ENCODE peak calls at places on chromosomes 16 and 17, in five cellular contexts. F is HepG2, T is H1, Y is GM12878, V is HCT116. R is an unnamed sample.

GRCh38 chr16:57377080-57377841 is 5.0 kb downstream of the CX3CL1 start:
- DNase-seq in F (peak), T (no peak), Y (peak), V (no peak), R (no peak)

GRCh38 chr16:89039756-89040155 is 53.9 kb upstream of the ACSF3 start:
- DNase-seq in F (no peak), T (no peak), Y (no peak), V (no peak), R (no peak)

GRCh38 chr17:40963838-40964237 is 2.9 kb downstream of the KRT39 start:
- DNase-seq in F (no peak), T (no peak), Y (no peak), V (no peak), R (peak)

GRCh38 chr17:77571141-77571540 is 387.4 kb upstream of the TNRC6C start:
- DNase-seq in F (no peak), T (no peak), Y (no peak), V (no peak), R (no peak)

GRCh38 chr16:2778692-2778958 is 1.5 kb upstream of the ELOB start:
- DNase-seq in F (no peak), T (no peak), Y (no peak), V (no peak), R (no peak)

GRCh38 chr16:67213197-67214019 is 13.5 kb upstream of the TMEM208 start:
- DNase-seq in F (no peak), T (no peak), Y (no peak), V (no peak), R (no peak)

GRCh38 chr17:4940625-4941021 is 555 bp downstream of the RNF167 start:
- DNase-seq in F (no peak), T (no peak), Y (no peak), V (no peak), R (no peak)

GRCh38 chr17:80786470-80786869 is 205.2 kb upstream of the CHMP6 start:
- DNase-seq in F (no peak), T (no peak), Y (no peak), V (no peak), R (no peak)

GRCh38 chr17:81303385-81303784 is 8.3 kb upstream of the SLC38A10 start:
- DNase-seq in F (no peak), T (no peak), Y (no peak), V (no peak), R (no peak)

GRCh38 chr16:3698941-3699340 is 18.4 kb downstream of the TRAP1 start:
- DNase-seq in F (no peak), T (no peak), Y (no peak), V (no peak), R (no peak)

GRCh38 chr16:57755061-57755684 is 19.6 kb downstream of the KATNB1 start:
- DNase-seq in F (no peak), T (no peak), Y (no peak), V (no peak), R (no peak)

GRCh38 chr16:2029350-2029749 is 2.6 kb downstream of the NHERF2 start:
- DNase-seq in F (no peak), T (no peak), Y (no peak), V (no peak), R (no peak)

GRCh38 chr17:21817791-21818364 is 125.6 kb downstream of the KCNJ18 start:
- DNase-seq in F (no peak), T (no peak), Y (no peak), V (no peak), R (no peak)

GRCh38 chr17:68296217-68297140 is 5.2 kb downstream of the ARSG start:
- DNase-seq in F (no peak), T (no peak), Y (no peak), V (no peak), R (no peak)

GRCh38 chr17:28610372-28610771 is 3.6 kb downstream of the RSKR start:
- DNase-seq in F (no peak), T (no peak), Y (no peak), V (no peak), R (no peak)

GRCh38 chr17:28612531-28612930 is 1.5 kb downstream of the RSKR start:
- DNase-seq in F (no peak), T (no peak), Y (no peak), V (no peak), R (no peak)

GRCh38 chr17:28615260-28615940 is 1.4 kb upstream of the RSKR start:
- DNase-seq in F (no peak), T (no peak), Y (no peak), V (no peak), R (no peak)

GRCh38 chr17:28613916-28614315 is at the start of gene RSKR:
- DNase-seq in F (no peak), T (no peak), Y (no peak), V (no peak), R (no peak)

GRCh38 chr17:28612936-28613872 is 781 bp downstream of the RSKR start:
- DNase-seq in F (peak), T (no peak), Y (no peak), V (no peak), R (peak)
- TF ChIP-seq SRF in F (no peak), T (no peak), Y (no peak), V (no peak), R (no peak)

GRCh38 chr17:31394544-31394943 is 3.1 kb downstream of the RAB11FIP4 start:
- DNase-seq in F (peak), T (peak), Y (no peak), V (no peak), R (peak)
- TF ChIP-seq SP1 in F (no peak), T (no peak), Y (no peak), V (no peak), R (no peak)

GRCh38 chr17:74123866-74124265 is 79.6 kb upstream of the RPL38 start:
- DNase-seq in F (no peak), T (no peak), Y (no peak), V (no peak), R (no peak)

GRCh38 chr17:74126179-74126900 is 77.1 kb upstream of the RPL38 start:
- DNase-seq in F (no peak), T (no peak), Y (no peak), V (no peak), R (no peak)

GRCh38 chr17:74128456-74128855 is 75.0 kb upstream of the RPL38 start:
- DNase-seq in F (no peak), T (no peak), Y (no peak), V (no peak), R (no peak)

GRCh38 chr17:74125160-74125559 is 78.3 kb upstream of the RPL38 start:
- DNase-seq in F (no peak), T (no peak), Y (no peak), V (no peak), R (no peak)

DNA sequence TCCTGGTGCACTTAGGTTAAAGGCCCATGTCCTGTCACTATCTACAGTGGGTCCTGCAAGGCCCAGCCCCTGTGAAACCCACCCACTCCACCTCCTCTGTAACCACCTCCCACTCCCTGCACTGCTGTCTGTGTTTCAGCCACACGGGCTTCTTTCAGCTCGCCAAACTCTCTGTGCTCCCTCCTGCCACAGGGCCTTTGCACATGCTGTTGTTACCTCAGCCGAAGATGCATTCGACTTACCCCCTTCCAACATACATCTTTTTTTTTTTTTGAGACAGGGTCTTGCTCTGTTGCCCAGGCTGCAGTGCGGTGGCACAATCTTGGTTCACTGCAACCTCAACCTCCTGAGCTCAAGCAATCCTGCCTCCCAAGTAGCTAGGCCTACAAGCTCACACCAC is 76.5 kb upstream of the RPL38 start:
- DNase-seq in F (no peak), T (no peak), Y (no peak), V (no peak), R (no peak)
- TF ChIP-seq SRF in F (no peak), T (no peak), Y (no peak), V (no peak), R (no peak)

GRCh38 chr17:66951605-66951953 is 12.9 kb upstream of the CACNG4 start:
- DNase-seq in F (no peak), T (no peak), Y (no peak), V (no peak), R (no peak)
- TF ChIP-seq SP1 in F (no peak), T (no peak), Y (no peak), V (no peak), R (no peak)

GRCh38 chr17:66767164-66767933 is 67.6 kb upstream of the CACNG5 start:
- DNase-seq in F (no peak), T (no peak), Y (no peak), V (no peak), R (no peak)
- TF ChIP-seq SRF in F (no peak), T (no peak), Y (no peak), V (no peak), R (no peak)

DNA sequence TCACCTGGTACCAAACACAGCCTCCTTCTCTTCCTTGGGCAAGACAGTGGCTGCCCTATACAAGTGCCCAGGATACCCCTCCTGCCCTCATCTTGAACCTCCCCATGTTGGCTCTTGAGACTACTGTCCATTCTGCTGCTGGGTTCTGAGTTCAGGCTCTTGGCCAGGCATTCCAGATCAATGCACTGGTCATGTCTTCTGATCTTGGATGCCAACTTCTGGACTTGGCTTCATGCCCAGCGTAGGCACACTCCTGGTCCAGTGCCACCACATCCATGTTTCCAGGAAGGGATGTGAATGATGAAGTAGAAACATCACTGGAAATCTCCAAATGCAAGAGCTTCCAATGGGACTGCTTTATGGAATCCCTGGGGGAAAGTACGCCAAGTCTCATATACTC is 51.5 kb downstream of the DYNLRB2 start:
- DNase-seq in F (no peak), T (no peak), Y (no peak), V (no peak), R (no peak)
- TF ChIP-seq SP1 in F (no peak), T (no peak), Y (no peak), V (no peak), R (no peak)

GRCh38 chr16:67884-68789 is 4.3 kb downstream of the RHBDF1 start:
- DNase-seq in F (no peak), T (no peak), Y (no peak), V (no peak), R (no peak)
- TF ChIP-seq SRF in F (no peak), T (no peak), Y (no peak), V (no peak), R (no peak)

R was measured in K562.